ENCODE peak calls at places on chromosomes 6 and 20, in five cellular contexts. One of them, this sample, is unnamed.

GRCh38 chr6:128724738-128725137 is 158.2 kb upstream of the LAMA2 start:
- DNase-seq in mucosa of descending colon: no peak
- DNase-seq in 8988T: no peak
- DNase-seq in left ventricle myocardium inferior: no peak
- DNase-seq in osteoblast: no peak
- DNase-seq in this sample: no peak

GRCh38 chr20:10573273-10573950 is 100.4 kb downstream of the JAG1 start:
- DNase-seq in osteoblast: no peak
- DNase-seq in 8988T: no peak
- DNase-seq in mucosa of descending colon: no peak
- DNase-seq in left ventricle myocardium inferior: no peak
- DNase-seq in this sample: peak

GRCh38 chr6:16519265-16520242 is 241.7 kb downstream of the ATXN1 start:
- DNase-seq in mucosa of descending colon: no peak
- DNase-seq in left ventricle myocardium inferior: no peak
- DNase-seq in 8988T: no peak
- DNase-seq in osteoblast: no peak
- DNase-seq in this sample: no peak

GRCh38 chr6:123677897-123678296 is 41.1 kb upstream of the TRDN start:
- DNase-seq in osteoblast: no peak
- DNase-seq in 8988T: no peak
- DNase-seq in left ventricle myocardium inferior: no peak
- DNase-seq in mucosa of descending colon: no peak
- DNase-seq in this sample: no peak

GRCh38 chr20:58894652-58895051 is 42.1 kb downstream of the GNAS start:
- DNase-seq in 8988T: no peak
- DNase-seq in osteoblast: peak
- DNase-seq in left ventricle myocardium inferior: no peak
- DNase-seq in mucosa of descending colon: no peak
- DNase-seq in this sample: no peak

GRCh38 chr6:3732345-3733141 is 19.0 kb downstream of the PXDC1 start:
- DNase-seq in mucosa of descending colon: peak
- DNase-seq in osteoblast: peak
- DNase-seq in 8988T: peak
- DNase-seq in left ventricle myocardium inferior: peak
- DNase-seq in this sample: peak

GRCh38 chr6:11139051-11139960 is 27.8 kb upstream of the ERVFRD-1 start:
- DNase-seq in mucosa of descending colon: no peak
- DNase-seq in 8988T: no peak
- DNase-seq in left ventricle myocardium inferior: no peak
- DNase-seq in osteoblast: peak
- DNase-seq in this sample: no peak

GRCh38 chr6:7137335-7138106 is 29.8 kb downstream of the RREB1 start:
- DNase-seq in left ventricle myocardium inferior: peak
- DNase-seq in 8988T: no peak
- DNase-seq in mucosa of descending colon: peak
- DNase-seq in osteoblast: peak
- DNase-seq in this sample: no peak

GRCh38 chr20:38395165-38395564 is 40.0 kb downstream of the SNHG17 start:
- DNase-seq in left ventricle myocardium inferior: no peak
- DNase-seq in mucosa of descending colon: no peak
- DNase-seq in 8988T: no peak
- DNase-seq in osteoblast: no peak
- DNase-seq in this sample: no peak

GRCh38 chr6:158978752-158979151 is 21.2 kb downstream of the RSPH3 start:
- DNase-seq in osteoblast: no peak
- DNase-seq in 8988T: no peak
- DNase-seq in left ventricle myocardium inferior: no peak
- DNase-seq in mucosa of descending colon: no peak
- DNase-seq in this sample: no peak

GRCh38 chr6:152273002-152273401 is 364.2 kb downstream of the SYNE1 start:
- DNase-seq in left ventricle myocardium inferior: no peak
- DNase-seq in 8988T: no peak
- DNase-seq in osteoblast: peak
- DNase-seq in mucosa of descending colon: no peak
- DNase-seq in this sample: no peak

GRCh38 chr20:5835870-5836269 is 85.7 kb downstream of the SHLD1 start:
- DNase-seq in left ventricle myocardium inferior: no peak
- DNase-seq in 8988T: no peak
- DNase-seq in mucosa of descending colon: no peak
- DNase-seq in osteoblast: peak
- DNase-seq in this sample: peak

GRCh38 chr6:19851273-19852089 is 14.3 kb downstream of the ID4 start:
- DNase-seq in 8988T: peak
- DNase-seq in osteoblast: peak
- DNase-seq in mucosa of descending colon: no peak
- DNase-seq in left ventricle myocardium inferior: no peak
- DNase-seq in this sample: peak

GRCh38 chr20:45834797-45835161 is 1.2 kb downstream of the SNX21 start:
- DNase-seq in osteoblast: peak
- DNase-seq in left ventricle myocardium inferior: no peak
- DNase-seq in 8988T: no peak
- DNase-seq in mucosa of descending colon: peak
- DNase-seq in this sample: no peak

GRCh38 chr6:167717867-167718266 is 108.8 kb upstream of the AFDN start:
- DNase-seq in 8988T: no peak
- DNase-seq in left ventricle myocardium inferior: no peak
- DNase-seq in mucosa of descending colon: no peak
- DNase-seq in osteoblast: no peak
- DNase-seq in this sample: no peak

GRCh38 chr20:37945034-37945660 is 42.2 kb downstream of the VSTM2L start:
- DNase-seq in mucosa of descending colon: no peak
- DNase-seq in 8988T: no peak
- DNase-seq in left ventricle myocardium inferior: no peak
- DNase-seq in osteoblast: peak
- DNase-seq in this sample: no peak

GRCh38 chr6:163415176-163415619 is 680 bp downstream of the QKI start:
- DNase-seq in left ventricle myocardium inferior: no peak
- DNase-seq in mucosa of descending colon: peak
- DNase-seq in 8988T: peak
- DNase-seq in osteoblast: peak
- DNase-seq in this sample: no peak

This sample was measured in dermis microvascular lymphatic vessel endothelial cell.